ENCODE peak calls at places on chromosomes 4 and X, in ten cellular contexts. X is ELR; V is stimulated activated naive B cell treated with anti-CD40 and anti-IgM and Interleukin-4, amounts not matched to agents 10 μg/mL and 1 μg/mL and 100 μg/mL, for 72 hours; B is stimulated activated CD8-positive, alpha-beta memory T cell treated with anti-CD3 and anti-CD28 coated beads, Interleukin-7, amount 100 ng/mL, for 4 hours; Z is C1 segment of cervical spinal cord; O is foreskin fibroblast; C is mammary epithelial cell; A is H54; I is EH; D is cardiac fibroblast. F is an unnamed sample.

GRCh38 chr4:1797298-1797860 is 4.3 kb downstream of the FGFR3 start:
- DNase-seq in X (no peak), V (no peak), B (no peak), Z (no peak), O (no peak), C (no peak), A (no peak), I (no peak), D (no peak), F (no peak)

GRCh38 chrX:150268839-150269238 is 94.3 kb upstream of the MAMLD1 start:
- DNase-seq in X (no peak), V (no peak), B (no peak), Z (no peak), O (no peak), C (no peak), A (no peak), I (no peak), D (no peak), F (no peak)

GRCh38 chr4:61555789-61556188 is 355.7 kb downstream of the ADGRL3 start:
- DNase-seq in X (peak), V (no peak), B (no peak), Z (no peak), O (no peak), C (no peak), A (no peak), I (no peak), D (peak), F (no peak)

GRCh38 chr4:110533590-110533910 is 57.6 kb downstream of the ENPEP start:
- DNase-seq in X (no peak), V (no peak), B (no peak), Z (no peak), O (no peak), C (no peak), A (no peak), I (no peak), D (peak), F (no peak)

GRCh38 chr4:27178066-27178465 is 317.4 kb downstream of the STIM2 start:
- DNase-seq in X (no peak), V (no peak), B (no peak), Z (no peak), O (no peak), C (no peak), A (no peak), I (peak), D (no peak), F (no peak)

GRCh38 chr4:103567591-103567990 is 152.2 kb downstream of the TACR3 start:
- DNase-seq in X (no peak), V (no peak), B (no peak), Z (no peak), O (no peak), C (no peak), A (no peak), I (no peak), D (no peak), F (no peak)

GRCh38 chr4:171162478-171162877 is 650.7 kb upstream of the GALNTL6 start:
- DNase-seq in X (no peak), V (no peak), B (no peak), Z (no peak), O (no peak), C (no peak), A (no peak), I (no peak), D (no peak), F (no peak)

GRCh38 chr4:137310593-137311490 is 221.5 kb downstream of the PCDH18 start:
- DNase-seq in X (peak), V (no peak), B (no peak), Z (no peak), O (peak), C (peak), A (no peak), I (peak), D (peak), F (no peak)

GRCh38 chrX:104307341-104307740 is 52.6 kb upstream of the ESX1 start:
- DNase-seq in X (peak), V (no peak), B (no peak), Z (no peak), O (no peak), C (no peak), A (no peak), I (no peak), D (no peak), F (no peak)

GRCh38 chrX:50579955-50580354 is 109.3 kb upstream of the DGKK start:
- DNase-seq in X (peak), V (peak), B (peak), Z (no peak), O (peak), C (peak), A (peak), I (peak), D (peak), F (no peak)

GRCh38 chr4:135418353-135418752 is 1216.8 kb upstream of the PABPC4L start:
- DNase-seq in X (peak), V (no peak), B (no peak), Z (no peak), O (no peak), C (no peak), A (peak), I (peak), D (peak), F (no peak)

GRCh38 chrX:124406294-124407013 is 60.1 kb downstream of the SH2D1A start:
- DNase-seq in X (peak), V (peak), B (peak), Z (no peak), O (peak), C (peak), A (peak), I (peak), D (peak), F (no peak)

GRCh38 chr4:27006247-27006603 is 145.6 kb downstream of the STIM2 start:
- DNase-seq in X (peak), V (no peak), B (no peak), Z (no peak), O (peak), C (no peak), A (no peak), I (no peak), D (peak), F (no peak)

GRCh38 chrX:106481341-106481740 is 130.4 kb upstream of the RADX start:
- DNase-seq in X (peak), V (peak), B (no peak), Z (peak), O (peak), C (peak), A (no peak), I (peak), D (peak), F (peak)

GRCh38 chr4:83083925-83084475 is 30.5 kb downstream of the PLAC8 start:
- DNase-seq in X (no peak), V (peak), B (peak), Z (no peak), O (no peak), C (no peak), A (no peak), I (no peak), D (peak), F (no peak)

GRCh38 chr4:39635023-39635422 is 3.6 kb downstream of the SMIM14 start:
- DNase-seq in X (no peak), V (no peak), B (no peak), Z (no peak), O (no peak), C (peak), A (no peak), I (no peak), D (no peak), F (no peak)

GRCh38 chr4:176036585-176037205 is 28.9 kb upstream of the WDR17 start:
- DNase-seq in X (no peak), V (no peak), B (no peak), Z (no peak), O (no peak), C (no peak), A (no peak), I (no peak), D (no peak), F (no peak)

GRCh38 chr4:175147233-175147632 is 229.1 kb downstream of the ADAM29 start:
- DNase-seq in X (no peak), V (no peak), B (no peak), Z (no peak), O (no peak), C (no peak), A (no peak), I (no peak), D (no peak), F (no peak)

F was measured in amygdala.